ENCODE peak calls at places on chromosome 1, in four cellular contexts. Q, Z, I and K are unnamed samples.

GRCh38 chr1:151175910-151176309 is at the start of gene TMOD4:
- DNase-seq in Q (no peak), Z (no peak), I (no peak), K (no peak)

GRCh38 chr1:189851806-189852367 is 625.8 kb downstream of the BRINP3 start:
- DNase-seq in Q (no peak), Z (no peak), I (no peak), K (no peak)

GRCh38 chr1:38403667-38404066 is 357.1 kb upstream of the POU3F1 start:
- DNase-seq in Q (no peak), Z (no peak), I (no peak), K (no peak)

GRCh38 chr1:117017648-117018047 is 16.1 kb downstream of the CD101 start:
- DNase-seq in Q (no peak), Z (no peak), I (peak), K (no peak)

GRCh38 chr1:117732065-117732789 is 126.4 kb downstream of the TENT5C start:
- DNase-seq in Q (no peak), Z (no peak), I (no peak), K (no peak)

GRCh38 chr1:214312530-214313051 is 31.6 kb downstream of the SMYD2 start:
- DNase-seq in Q (no peak), Z (no peak), I (no peak), K (no peak)

GRCh38 chr1:67632356-67632755 is 52.6 kb upstream of the GADD45A start:
- DNase-seq in Q (no peak), Z (no peak), I (no peak), K (no peak)

GRCh38 chr1:224502459-224503160 is 68.0 kb upstream of the WDR26 start:
- DNase-seq in Q (no peak), Z (no peak), I (no peak), K (no peak)

GRCh38 chr1:192766876-192767275 is 42.0 kb upstream of the RGS2 start:
- DNase-seq in Q (no peak), Z (no peak), I (no peak), K (no peak)

GRCh38 chr1:200659269-200659668 is 10.4 kb downstream of the DDX59 start:
- DNase-seq in Q (no peak), Z (no peak), I (no peak), K (peak)

GRCh38 chr1:171817511-171818265 is 23.6 kb upstream of the DNM3 start:
- DNase-seq in Q (peak), Z (no peak), I (peak), K (peak)

DNA sequence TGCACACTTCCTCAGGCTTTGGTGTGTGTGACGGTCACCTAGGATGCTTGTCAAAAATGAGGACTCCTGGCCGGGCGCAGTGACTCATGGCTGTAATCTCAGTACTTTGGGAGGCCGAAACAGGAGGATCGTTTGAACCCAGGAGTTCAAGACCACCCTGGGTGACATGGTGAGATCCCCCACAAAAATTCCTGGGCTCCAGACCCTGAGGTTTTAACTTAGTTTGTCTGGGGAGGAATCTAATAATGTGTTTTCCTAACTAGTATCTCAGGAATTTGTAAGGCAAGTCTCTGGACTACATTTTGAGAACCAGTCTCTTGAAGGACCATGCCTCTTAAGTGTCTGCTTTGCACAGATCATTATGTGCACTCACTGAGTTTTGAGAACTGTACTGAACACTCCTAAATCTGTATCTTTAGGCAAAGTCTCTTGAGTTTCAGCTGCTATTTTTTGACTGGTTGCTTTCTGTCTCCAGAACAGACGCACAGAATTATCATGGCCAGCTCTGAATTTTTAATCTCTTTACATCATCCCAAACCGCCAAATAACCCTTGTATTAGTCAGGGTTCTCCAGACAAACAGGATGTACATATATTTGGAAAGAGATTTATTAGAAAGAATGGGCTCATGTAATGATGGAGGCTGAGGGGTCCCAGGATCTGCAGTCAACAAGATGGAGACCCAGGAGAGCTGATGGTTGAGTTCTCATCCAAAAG is 45.5 kb upstream of the VANGL1 start:
- DNase-seq in Q (peak), Z (no peak), I (no peak), K (peak)
- TF ChIP-seq CTCF in Q (no peak), Z (no peak), I (no peak), K (peak)

DNA sequence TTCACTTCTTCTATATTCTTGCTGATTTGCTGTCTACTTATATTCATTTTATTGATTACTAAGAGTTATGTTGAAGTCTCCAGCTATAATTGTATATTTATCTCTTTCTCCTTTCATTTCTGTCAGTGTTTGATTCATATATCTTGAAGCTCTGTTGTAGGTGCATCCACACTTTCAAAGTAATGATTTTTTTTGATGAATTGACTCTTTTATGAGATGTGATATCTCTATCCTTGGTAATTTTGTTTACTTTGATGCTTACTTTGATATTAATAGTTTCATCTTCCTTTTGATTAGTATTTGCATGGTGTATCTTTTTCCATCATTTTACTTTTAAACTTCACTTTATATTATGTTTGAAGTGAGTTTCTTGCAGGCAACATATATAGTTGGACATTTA is 110.8 kb downstream of the XPR1 start:
- DNase-seq in Q (no peak), Z (no peak), I (no peak), K (no peak)
- TF ChIP-seq CTCF in Q (no peak), Z (no peak), I (no peak), K (no peak)

DNA sequence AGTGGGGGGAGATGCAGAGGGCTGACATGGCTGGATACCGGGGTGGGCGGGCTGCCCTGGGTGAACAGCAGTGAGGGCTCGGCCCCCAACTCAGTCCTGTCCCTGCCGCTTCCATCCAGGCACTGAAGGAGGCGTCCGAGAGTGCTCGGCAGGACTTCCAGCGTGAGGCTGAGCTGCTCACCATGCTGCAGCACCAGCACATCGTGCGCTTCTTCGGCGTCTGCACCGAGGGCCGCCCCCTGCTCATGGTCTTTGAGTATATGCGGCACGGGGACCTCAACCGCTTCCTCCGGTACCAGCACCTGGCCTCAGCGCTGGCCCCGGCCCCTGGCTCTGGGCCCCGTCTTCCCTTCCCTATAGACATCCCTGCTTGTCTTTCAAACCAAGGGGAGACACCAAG is 15.6 kb downstream of the NTRK1 start:
- DNase-seq in Q (no peak), Z (no peak), I (no peak), K (no peak)
- TF ChIP-seq CTCF in Q (no peak), Z (no peak), I (no peak), K (no peak)

GRCh38 chr1:93620841-93621210 is 60.8 kb downstream of the BCAR3 start:
- DNase-seq in Q (no peak), Z (no peak), I (no peak), K (no peak)

GRCh38 chr1:93620169-93620840 is 61.3 kb downstream of the BCAR3 start:
- DNase-seq in Q (peak), Z (no peak), I (no peak), K (peak)

GRCh38 chr1:93617670-93618488 is 63.8 kb downstream of the BCAR3 start:
- DNase-seq in Q (no peak), Z (no peak), I (no peak), K (no peak)

GRCh38 chr1:93621246-93621645 is 60.4 kb downstream of the BCAR3 start:
- DNase-seq in Q (no peak), Z (no peak), I (no peak), K (no peak)

GRCh38 chr1:93619507-93620168 is 62.0 kb downstream of the BCAR3 start:
- DNase-seq in Q (no peak), Z (no peak), I (no peak), K (no peak)
- TF ChIP-seq CTCF in Q (no peak), Z (no peak), I (no peak), K (peak)

GRCh38 chr1:42335050-42335808 is at the start of gene FOXJ3:
- DNase-seq in Q (peak), Z (peak), I (peak), K (peak)

GRCh38 chr1:42332877-42333276 is 2.2 kb downstream of the FOXJ3 start:
- DNase-seq in Q (no peak), Z (no peak), I (no peak), K (no peak)

GRCh38 chr1:42335809-42336518 is 929 bp upstream of the FOXJ3 start:
- DNase-seq in Q (peak), Z (no peak), I (peak), K (peak)

GRCh38 chr1:42333662-42334239 is 1.3 kb downstream of the FOXJ3 start:
- DNase-seq in Q (no peak), Z (no peak), I (peak), K (no peak)

DNA sequence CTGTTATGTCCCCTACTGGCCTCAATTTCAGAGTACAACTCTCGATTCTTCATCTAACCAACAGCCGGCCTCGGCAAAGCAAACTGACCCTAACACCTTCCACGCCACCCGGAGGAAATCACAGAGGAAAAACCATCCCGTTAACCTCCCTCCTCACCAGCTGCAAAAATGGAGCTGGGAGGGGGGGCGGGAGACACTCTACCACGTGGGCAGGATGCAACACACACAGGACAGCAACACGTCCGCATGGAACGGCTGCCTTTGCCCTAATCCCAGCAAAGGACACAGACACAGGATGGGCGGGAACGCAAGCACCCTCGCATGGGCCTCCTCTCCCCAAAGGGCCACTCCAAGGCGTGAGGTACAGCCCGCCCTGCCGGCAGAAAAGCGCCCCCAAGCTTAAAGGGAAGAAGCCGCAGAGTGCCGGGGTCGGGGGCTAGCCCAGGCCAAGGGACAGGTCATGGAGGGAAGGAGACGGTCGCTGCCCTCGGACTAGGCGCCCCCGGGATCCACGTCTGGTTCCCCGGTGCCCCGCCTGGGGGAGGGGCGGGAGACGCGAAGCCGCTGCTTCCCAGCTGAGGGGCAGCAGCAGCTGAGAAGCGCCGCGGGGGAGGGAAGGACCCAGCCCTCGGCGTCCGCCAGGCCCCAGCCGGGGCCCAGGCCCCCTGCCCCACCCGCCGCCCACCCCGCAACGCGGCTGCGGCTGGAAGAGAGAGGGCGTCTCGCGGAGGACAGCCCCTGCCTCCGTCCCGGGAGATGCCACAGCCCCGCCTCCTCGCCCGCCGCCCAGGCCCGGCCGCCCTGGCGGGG is 590 bp downstream of the FOXJ3 start:
- DNase-seq in Q (peak), Z (peak), I (peak), K (peak)
- TF ChIP-seq CTCF in Q (no peak), Z (no peak), I (no peak), K (no peak)

GRCh38 chr1:156281281-156282142 is 1.1 kb downstream of the SMG5 start:
- DNase-seq in Q (peak), Z (no peak), I (peak), K (peak)
- TF ChIP-seq CTCF in Q (no peak), Z (no peak), I (peak), K (peak)

DNA sequence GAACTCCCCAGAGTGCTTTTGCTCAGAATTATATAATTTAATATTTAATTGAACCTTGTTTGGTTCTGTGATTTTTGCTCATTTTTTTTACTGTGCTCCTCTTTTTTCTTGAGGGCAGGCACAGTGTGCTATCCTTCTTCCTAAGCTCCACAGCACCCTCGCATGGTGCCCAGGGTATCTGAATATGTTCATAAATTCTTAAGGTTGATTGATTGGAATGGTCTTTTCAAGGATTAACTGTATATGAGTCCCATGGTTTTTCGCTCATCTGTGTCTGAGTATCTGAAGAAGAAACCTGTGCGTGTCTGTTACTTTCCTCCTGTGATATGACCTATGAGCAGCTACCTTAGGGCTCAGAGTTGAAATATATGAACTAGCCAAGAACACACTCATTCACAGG is 393.7 kb downstream of the HLX start:
- DNase-seq in Q (no peak), Z (no peak), I (no peak), K (no peak)
- TF ChIP-seq CTCF in Q (no peak), Z (no peak), I (no peak), K (peak)